ENCODE peak calls at places on chromosome 22, in four cellular contexts. One of them, this sample, is unnamed.

GRCh38 chr22:22599248-22599647 is 40.2 kb upstream of the PRAME start:
- DNase-seq in body of pancreas: no peak
- DNase-seq in H54: no peak
- DNase-seq in A549: no peak
- DNase-seq in this sample: no peak

GRCh38 chr22:48259991-48260670 is 1497.7 kb downstream of the TBC1D22A start:
- DNase-seq in body of pancreas: no peak
- DNase-seq in H54: no peak
- DNase-seq in A549: no peak
- DNase-seq in this sample: no peak

GRCh38 chr22:27151407-27151806 is 494.0 kb downstream of the MIAT start:
- DNase-seq in body of pancreas: no peak
- DNase-seq in H54: no peak
- DNase-seq in A549: peak
- DNase-seq in this sample: no peak

GRCh38 chr22:42764895-42765363 is 44.3 kb upstream of the A4GALT start:
- DNase-seq in body of pancreas: no peak
- DNase-seq in H54: no peak
- DNase-seq in A549: no peak
- DNase-seq in this sample: no peak

GRCh38 chr22:42879371-42880021 is 22.4 kb upstream of the ARFGAP3 start:
- DNase-seq in body of pancreas: no peak
- DNase-seq in H54: no peak
- DNase-seq in A549: no peak
- DNase-seq in this sample: no peak

GRCh38 chr22:44809456-44809855 is 57.1 kb downstream of the ARHGAP8 start:
- DNase-seq in body of pancreas: no peak
- DNase-seq in H54: no peak
- DNase-seq in A549: no peak
- DNase-seq in this sample: no peak

GRCh38 chr22:29773233-29773632 is 6.1 kb downstream of the UQCR10 start:
- DNase-seq in body of pancreas: no peak
- DNase-seq in H54: peak
- DNase-seq in A549: peak
- DNase-seq in this sample: no peak

GRCh38 chr22:26429458-26430238 is 588 bp downstream of the ASPHD2 start:
- DNase-seq in body of pancreas: no peak
- DNase-seq in H54: no peak
- DNase-seq in A549: no peak
- DNase-seq in this sample: no peak

GRCh38 chr22:36334081-36334831 is 53.5 kb downstream of the MYH9 start:
- DNase-seq in body of pancreas: peak
- DNase-seq in H54: no peak
- DNase-seq in A549: peak
- DNase-seq in this sample: peak

GRCh38 chr22:30752771-30753170 is 58.1 kb downstream of the OSBP2 start:
- DNase-seq in body of pancreas: no peak
- DNase-seq in H54: no peak
- DNase-seq in A549: no peak
- DNase-seq in this sample: no peak

GRCh38 chr22:49207008-49207775 is 620.5 kb downstream of the BRD1 start:
- DNase-seq in body of pancreas: no peak
- DNase-seq in H54: no peak
- DNase-seq in A549: no peak
- DNase-seq in this sample: no peak

GRCh38 chr22:29143848-29144785 is 61.6 kb upstream of the EMID1 start:
- DNase-seq in body of pancreas: no peak
- DNase-seq in H54: no peak
- DNase-seq in A549: no peak
- DNase-seq in this sample: no peak

GRCh38 chr22:36298601-36299000 is 45.7 kb downstream of the APOL1 start:
- DNase-seq in body of pancreas: no peak
- DNase-seq in H54: no peak
- DNase-seq in A549: no peak
- DNase-seq in this sample: no peak

GRCh38 chr22:36435516-36436415 is 45.7 kb downstream of the TXN2 start:
- DNase-seq in body of pancreas: peak
- DNase-seq in H54: no peak
- DNase-seq in A549: no peak
- DNase-seq in this sample: no peak

GRCh38 chr22:31569126-31569525 is 72.8 kb downstream of the SFI1 start:
- DNase-seq in body of pancreas: no peak
- DNase-seq in H54: no peak
- DNase-seq in A549: no peak
- DNase-seq in this sample: no peak

GRCh38 chr22:48415535-48415934 is 1412.1 kb downstream of the BRD1 start:
- DNase-seq in body of pancreas: no peak
- DNase-seq in H54: no peak
- DNase-seq in A549: no peak
- DNase-seq in this sample: no peak

GRCh38 chr22:43381693-43382092 is 30.1 kb upstream of the MPPED1 start:
- DNase-seq in body of pancreas: no peak
- DNase-seq in H54: no peak
- DNase-seq in A549: no peak
- DNase-seq in this sample: no peak

GRCh38 chr22:36588285-36588684 is 59.3 kb upstream of the EIF3D start:
- DNase-seq in body of pancreas: no peak
- DNase-seq in H54: no peak
- DNase-seq in A549: no peak
- DNase-seq in this sample: no peak

GRCh38 chr22:49156662-49157285 is 670.9 kb downstream of the BRD1 start:
- DNase-seq in body of pancreas: peak
- DNase-seq in H54: no peak
- DNase-seq in A549: no peak
- DNase-seq in this sample: no peak

GRCh38 chr22:26797910-26798309 is 140.5 kb downstream of the MIAT start:
- DNase-seq in body of pancreas: no peak
- DNase-seq in H54: no peak
- DNase-seq in A549: peak
- DNase-seq in this sample: peak

GRCh38 chr22:43060213-43060612 is 29.0 kb downstream of the TTLL1 start:
- DNase-seq in body of pancreas: peak
- DNase-seq in H54: peak
- DNase-seq in A549: peak
- DNase-seq in this sample: peak

GRCh38 chr22:43533656-43534428 is 122.0 kb downstream of the MPPED1 start:
- DNase-seq in body of pancreas: no peak
- DNase-seq in H54: no peak
- DNase-seq in A549: no peak
- DNase-seq in this sample: no peak

GRCh38 chr22:36738416-36739020 is 35.0 kb upstream of the CACNG2 start:
- DNase-seq in body of pancreas: no peak
- DNase-seq in H54: no peak
- DNase-seq in A549: no peak
- DNase-seq in this sample: no peak

GRCh38 chr22:42961815-42962214 is 53.1 kb downstream of the PACSIN2 start:
- DNase-seq in body of pancreas: no peak
- DNase-seq in H54: no peak
- DNase-seq in A549: no peak
- DNase-seq in this sample: peak

GRCh38 chr22:27388090-27388600 is 413.4 kb downstream of the MN1 start:
- DNase-seq in body of pancreas: no peak
- DNase-seq in H54: no peak
- DNase-seq in A549: no peak
- DNase-seq in this sample: no peak

GRCh38 chr22:22591348-22592299 is 32.6 kb upstream of the PRAME start:
- DNase-seq in body of pancreas: no peak
- DNase-seq in H54: no peak
- DNase-seq in A549: peak
- DNase-seq in this sample: no peak

GRCh38 chr22:30877662-30878515 is 90.7 kb downstream of the MORC2 start:
- DNase-seq in body of pancreas: no peak
- DNase-seq in H54: no peak
- DNase-seq in A549: no peak
- DNase-seq in this sample: no peak

GRCh38 chr22:41305646-41306045 is 4.3 kb downstream of the ZC3H7B start:
- DNase-seq in body of pancreas: no peak
- DNase-seq in H54: peak
- DNase-seq in A549: peak
- DNase-seq in this sample: no peak

GRCh38 chr22:31607696-31608095 is 54.3 kb downstream of the PISD start:
- DNase-seq in body of pancreas: no peak
- DNase-seq in H54: no peak
- DNase-seq in A549: no peak
- DNase-seq in this sample: no peak

GRCh38 chr22:35838849-35839646 is 121.4 kb downstream of the APOL5 start:
- DNase-seq in body of pancreas: peak
- DNase-seq in H54: no peak
- DNase-seq in A549: peak
- DNase-seq in this sample: no peak

DNA sequence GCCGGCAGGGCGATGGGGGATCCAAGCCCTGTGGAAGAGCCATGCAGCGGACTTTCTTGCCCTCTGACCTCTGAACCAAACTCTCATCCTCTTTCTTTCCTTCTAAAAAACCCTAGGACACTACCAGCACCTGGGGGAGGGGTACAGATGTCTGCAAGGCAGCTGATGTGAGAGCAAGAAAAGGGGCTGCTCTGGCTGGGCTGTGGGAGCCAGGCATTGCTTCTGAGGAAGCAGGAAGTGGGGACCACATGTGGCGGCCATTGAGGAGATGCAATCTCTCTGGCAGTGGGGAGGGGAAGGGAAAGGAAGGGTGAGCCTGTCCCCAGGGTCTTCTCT is 36.0 kb downstream of the FAM83F start:
- DNase-seq in body of pancreas: no peak
- DNase-seq in H54: no peak
- DNase-seq in A549: no peak
- DNase-seq in this sample: no peak
- TF ChIP-seq POLR2A in body of pancreas: no peak
- TF ChIP-seq POLR2A in H54: no peak
- TF ChIP-seq POLR2A in A549: no peak
- TF ChIP-seq POLR2A in this sample: no peak

DNA sequence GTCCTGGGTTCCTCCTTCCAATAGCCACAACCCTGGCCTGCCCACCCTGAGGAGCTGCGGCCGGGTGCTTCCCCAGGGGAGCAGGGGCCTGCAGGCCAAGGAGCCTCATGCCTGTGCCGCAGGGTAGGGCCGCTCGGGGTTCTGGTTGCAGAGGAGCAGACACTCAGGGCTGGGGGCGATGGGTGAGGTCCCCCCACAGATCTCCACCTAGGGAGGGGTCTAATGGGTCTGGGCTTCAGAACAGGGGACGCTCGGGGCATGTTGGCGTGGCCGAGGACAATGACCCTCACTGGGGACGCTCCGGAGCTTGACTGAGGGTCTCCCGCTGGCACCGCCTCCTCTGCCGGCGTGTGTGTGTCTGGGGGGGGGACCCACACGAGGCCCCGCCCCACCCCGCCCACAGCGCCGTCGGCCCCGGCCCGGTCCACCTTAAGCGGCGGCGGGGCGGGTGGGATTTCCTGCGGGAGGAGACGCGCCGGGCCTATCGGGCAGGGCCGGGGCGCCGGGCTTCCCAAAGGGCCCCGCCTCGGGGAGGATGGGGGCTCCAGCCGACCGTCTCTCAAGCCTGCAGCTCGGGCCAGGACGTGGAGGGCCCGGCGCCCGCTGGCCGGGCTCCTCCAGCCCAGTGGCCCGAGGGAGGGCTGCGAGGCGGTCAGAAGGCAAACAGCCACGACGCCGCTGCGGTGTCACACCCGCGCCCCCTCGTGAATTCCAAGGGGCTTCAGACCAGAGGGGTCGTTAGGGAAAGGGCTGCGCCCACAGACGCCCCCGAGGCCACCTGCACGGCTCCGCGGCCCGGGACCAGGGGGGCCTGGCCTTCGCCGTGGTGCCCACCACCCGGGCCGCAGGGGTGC is 638 bp upstream of the ZDHHC8 start:
- DNase-seq in body of pancreas: peak
- DNase-seq in H54: peak
- DNase-seq in A549: peak
- DNase-seq in this sample: peak
- TF ChIP-seq POLR2A in body of pancreas: peak
- TF ChIP-seq POLR2A in H54: no peak
- TF ChIP-seq POLR2A in A549: no peak
- TF ChIP-seq POLR2A in this sample: no peak

GRCh38 chr22:38180841-38181452 is 683 bp downstream of the PLA2G6 start:
- DNase-seq in body of pancreas: peak
- DNase-seq in H54: no peak
- DNase-seq in A549: no peak
- DNase-seq in this sample: peak
- TF ChIP-seq POLR2A in body of pancreas: no peak
- TF ChIP-seq POLR2A in H54: no peak
- TF ChIP-seq POLR2A in A549: no peak
- TF ChIP-seq POLR2A in this sample: no peak

DNA sequence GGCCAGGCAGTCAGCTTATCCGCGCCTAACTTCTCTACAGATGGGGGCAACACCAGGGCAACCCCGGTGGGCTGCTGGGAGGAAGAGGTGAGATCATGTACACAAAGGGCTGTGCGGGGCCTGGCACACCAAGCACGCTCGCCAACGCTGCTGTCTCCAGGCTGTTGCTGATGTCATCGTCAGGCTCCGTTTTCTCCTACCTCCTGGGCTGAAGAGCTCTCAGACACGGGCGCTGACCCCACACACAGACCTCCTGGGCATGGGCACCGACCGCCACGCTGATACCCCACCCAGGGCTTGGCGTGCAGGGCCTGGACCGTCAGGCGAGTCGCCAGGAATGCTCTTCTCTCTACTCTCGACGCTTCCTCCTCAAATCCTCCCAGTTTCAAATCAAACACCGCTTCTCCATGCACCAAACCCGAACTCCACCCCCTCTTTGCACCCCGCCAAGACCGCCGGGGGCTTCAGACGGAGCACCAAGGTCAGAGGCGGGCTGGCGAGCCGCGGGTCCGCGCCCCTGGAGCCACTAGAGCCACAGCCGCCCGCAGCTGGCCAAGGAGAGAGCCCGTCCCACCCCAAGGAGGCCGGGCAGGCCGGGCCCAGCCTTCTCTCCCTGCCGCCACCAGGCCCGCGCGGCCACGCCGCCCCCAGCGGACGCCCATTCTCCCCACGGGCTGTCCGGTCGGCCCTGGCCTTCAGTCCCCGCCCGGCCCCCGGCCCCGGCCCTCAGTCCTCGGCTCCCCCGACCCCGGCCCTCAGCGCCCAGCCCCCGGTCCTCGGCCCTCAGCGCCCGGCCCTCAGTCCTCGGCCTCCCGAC is 772 bp downstream of the SBF1 start:
- DNase-seq in body of pancreas: peak
- DNase-seq in H54: no peak
- DNase-seq in A549: no peak
- DNase-seq in this sample: peak
- TF ChIP-seq POLR2A in body of pancreas: peak
- TF ChIP-seq POLR2A in H54: no peak
- TF ChIP-seq POLR2A in A549: no peak
- TF ChIP-seq POLR2A in this sample: no peak